ENCODE peak calls at places on chromosomes 12 and 14, in six cellular contexts. B, V, U, L, R and F are unnamed samples.
A peak's percentile ranks its signal among the peaks of the same experiment; 100 is the strongest.

GRCh38 chr14:54676822-54677708 is 110.1 kb downstream of the SAMD4A start:
- DNase-seq in B (no peak), V (no peak), U (peak; percentile 73), L (no peak), R (no peak), F (no peak)

GRCh38 chr14:87049886-87050820 is 942.8 kb downstream of the GALC start:
- DNase-seq in B (peak; percentile 68), V (no peak), U (peak; percentile 54), L (no peak), R (no peak), F (no peak)

GRCh38 chr14:37585971-37586759 is 8.9 kb downstream of the FOXA1 start:
- DNase-seq in B (no peak), V (no peak), U (no peak), L (no peak), R (no peak), F (no peak)

GRCh38 chr12:28711411-28711810 is 437.7 kb upstream of the FAR2 start:
- DNase-seq in B (no peak), V (no peak), U (no peak), L (no peak), R (no peak), F (no peak)

GRCh38 chr12:94620611-94621010 is 29.7 kb downstream of the TMCC3 start:
- DNase-seq in B (no peak), V (no peak), U (no peak), L (no peak), R (no peak), F (no peak)

GRCh38 chr12:127272864-127273263 is 994.1 kb upstream of the TMEM132C start:
- DNase-seq in B (no peak), V (no peak), U (no peak), L (no peak), R (no peak), F (no peak)

GRCh38 chr14:71693373-71693772 is 238.9 kb upstream of the RGS6 start:
- DNase-seq in B (no peak), V (no peak), U (no peak), L (peak; percentile 13), R (no peak), F (no peak)

GRCh38 chr12:79935624-79936040 is 735 bp upstream of the PPP1R12A start:
- DNase-seq in B (peak; percentile 27), V (no peak), U (no peak), L (no peak), R (no peak), F (no peak)

GRCh38 chr12:42261708-42262107 is 23.7 kb upstream of the YAF2 start:
- DNase-seq in B (no peak), V (no peak), U (no peak), L (no peak), R (no peak), F (no peak)

GRCh38 chr12:113485330-113485729 is 13.7 kb upstream of the LHX5 start:
- DNase-seq in B (no peak), V (no peak), U (peak; percentile 89), L (no peak), R (no peak), F (no peak)

GRCh38 chr12:3662516-3662915 is 90.4 kb downstream of the CRACR2A start:
- DNase-seq in B (no peak), V (no peak), U (no peak), L (no peak), R (no peak), F (no peak)

GRCh38 chr12:8630131-8630530 is 17.5 kb upstream of the AICDA start:
- DNase-seq in B (no peak), V (no peak), U (no peak), L (no peak), R (no peak), F (no peak)

GRCh38 chr12:7018350-7019042 is at the start of gene LPCAT3:
- DNase-seq in B (peak; percentile 97), V (peak; percentile 100), U (peak; percentile 98), L (peak; percentile 99), R (peak; percentile 99), F (peak; percentile 98)

GRCh38 chr12:53791735-53792326 is 40.1 kb upstream of the CISTR start:
- DNase-seq in B (peak; percentile 32), V (no peak), U (peak; percentile 80), L (peak; percentile 10), R (no peak), F (no peak)

GRCh38 chr12:124680863-124681778 is 113.7 kb upstream of the NCOR2 start:
- DNase-seq in B (no peak), V (peak; percentile 90), U (peak; percentile 74), L (no peak), R (no peak), F (no peak)

GRCh38 chr14:101763941-101764709 is 2.6 kb downstream of the PPP2R5C start:
- DNase-seq in B (no peak), V (no peak), U (no peak), L (no peak), R (no peak), F (no peak)
- H3K4me1 ChIP-seq in B (peaks cover 21% of the 10 kb centered on the region), V (peaks cover 1% of the 10 kb centered on the region), U (no peaks in the 10 kb centered on the region), L (peaks cover 17% of the 10 kb centered on the region), R (peaks cover 22% of the 10 kb centered on the region), F (peaks cover 9% of the 10 kb centered on the region)

GRCh38 chr14:64715628-64716412 is 11.6 kb downstream of the PLEKHG3 start:
- DNase-seq in B (peak; percentile 69), V (peak; percentile 76), U (peak; percentile 76), L (no peak), R (peak; percentile 71), F (peak; percentile 69)
- H3K4me1 ChIP-seq in B (peaks cover 75% of the 10 kb centered on the region), V (peaks cover 9% of the 10 kb centered on the region), U (peaks cover 23% of the 10 kb centered on the region), L (peaks cover 3% of the 10 kb centered on the region), R (peaks cover 73% of the 10 kb centered on the region), F (peaks cover 53% of the 10 kb centered on the region)

DNA sequence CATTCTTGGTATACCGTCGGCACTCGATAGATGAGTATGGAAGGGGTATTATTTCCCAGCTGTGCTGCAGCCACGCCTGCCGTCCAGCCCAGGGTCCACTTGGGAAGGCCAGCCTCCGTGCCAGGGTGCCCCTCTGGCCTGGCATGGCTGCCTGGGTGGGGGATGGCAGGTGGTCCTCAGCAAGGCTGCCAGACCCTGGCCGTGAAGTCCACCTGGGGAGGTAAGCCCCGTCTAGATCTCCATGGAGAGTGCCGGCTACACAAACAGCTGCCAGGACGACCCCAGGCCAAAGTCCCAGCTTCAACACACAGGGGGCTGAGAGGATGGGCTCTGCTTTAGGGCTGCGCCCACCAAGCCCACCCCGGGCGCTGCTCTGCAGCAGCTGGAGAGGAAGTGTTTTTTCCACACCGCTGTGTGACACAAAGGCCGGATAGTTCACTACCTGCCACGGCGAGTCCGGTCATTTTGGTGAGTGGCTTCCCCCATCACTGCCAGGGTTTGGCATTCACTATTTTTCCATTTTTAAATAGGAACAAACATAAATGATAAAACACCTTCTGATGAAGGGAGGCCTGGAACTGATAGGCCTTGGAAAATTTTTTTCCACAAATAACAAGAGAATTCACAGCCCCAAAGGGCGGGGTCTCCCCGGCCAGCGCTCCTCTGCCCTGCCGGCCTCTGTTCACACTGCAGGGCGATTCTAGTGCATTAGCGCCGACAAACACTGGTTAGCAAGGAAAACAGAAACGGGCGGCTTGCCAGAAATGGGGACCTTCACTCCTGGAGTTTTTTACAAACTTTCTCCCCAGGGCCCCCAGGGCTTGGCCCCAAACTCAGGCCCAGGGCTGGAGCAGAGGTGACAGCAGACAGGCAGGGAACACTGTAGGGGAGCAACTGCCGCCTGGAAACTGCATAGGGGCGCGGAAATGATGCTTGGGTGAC is 161.5 kb downstream of the CALM1 start:
- DNase-seq in B (no peak), V (peak; percentile 69), U (no peak), L (no peak), R (no peak), F (no peak)
- H3K4me1 ChIP-seq in B (no peaks in the 10 kb centered on the region), V (no peaks in the 10 kb centered on the region), U (peaks cover 5% of the 10 kb centered on the region), L (no peaks in the 10 kb centered on the region), R (peaks cover 38% of the 10 kb centered on the region), F (no peaks in the 10 kb centered on the region)

DNA sequence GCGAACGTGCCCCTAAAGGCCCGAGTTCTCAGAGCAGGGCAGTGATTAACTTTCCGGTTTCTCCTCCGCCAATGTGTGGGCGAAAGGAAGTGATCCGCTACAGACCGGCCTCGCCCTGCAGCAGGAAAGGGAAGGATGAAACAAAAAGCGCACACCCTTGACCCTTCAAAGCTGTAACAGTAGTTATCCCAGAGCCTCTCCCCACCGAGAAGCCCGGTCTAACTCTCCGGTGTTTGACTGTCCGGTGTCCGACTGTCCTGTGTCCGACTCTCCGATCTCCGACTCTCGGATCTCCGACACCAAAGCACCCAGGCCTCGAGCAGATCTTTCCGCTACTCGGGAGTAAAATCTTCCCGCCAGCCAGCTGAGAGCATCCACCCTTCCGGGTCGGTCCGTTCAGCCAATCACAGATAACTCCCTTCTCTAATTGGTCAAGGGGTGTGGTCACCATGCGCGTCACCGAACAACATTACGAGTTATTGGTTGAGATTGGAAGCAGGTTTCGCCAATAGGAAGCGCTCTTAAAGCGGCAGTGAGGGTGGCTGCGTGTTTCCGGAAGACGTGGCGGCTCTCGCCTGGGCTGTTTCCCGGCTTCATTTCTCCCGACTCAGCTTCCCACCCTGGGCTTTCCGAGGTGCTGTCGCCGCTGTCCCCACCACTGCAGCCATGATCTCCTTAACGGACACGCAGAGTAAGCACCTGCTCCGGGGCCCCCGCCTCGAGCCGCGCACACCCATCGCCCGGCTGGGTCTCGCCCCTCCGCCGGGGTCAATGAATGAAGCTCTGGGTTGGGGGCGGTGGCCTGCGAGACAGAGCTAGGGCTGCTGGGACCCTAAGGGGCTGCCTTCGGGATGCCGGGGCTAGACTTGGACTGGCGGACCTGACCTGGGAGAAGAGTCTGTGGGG is at the start of the genes GOLT1B and RECQL:
- DNase-seq in B (peak; percentile 93), V (peak; percentile 92), U (peak; percentile 98), L (peak; percentile 94), R (peak; percentile 98), F (peak; percentile 94)
- H3K4me1 ChIP-seq in B (peaks cover 43% of the 10 kb centered on the region), V (peaks cover 3% of the 10 kb centered on the region), U (no peaks in the 10 kb centered on the region), L (peaks cover 57% of the 10 kb centered on the region), R (peaks cover 38% of the 10 kb centered on the region), F (peaks cover 15% of the 10 kb centered on the region)

DNA sequence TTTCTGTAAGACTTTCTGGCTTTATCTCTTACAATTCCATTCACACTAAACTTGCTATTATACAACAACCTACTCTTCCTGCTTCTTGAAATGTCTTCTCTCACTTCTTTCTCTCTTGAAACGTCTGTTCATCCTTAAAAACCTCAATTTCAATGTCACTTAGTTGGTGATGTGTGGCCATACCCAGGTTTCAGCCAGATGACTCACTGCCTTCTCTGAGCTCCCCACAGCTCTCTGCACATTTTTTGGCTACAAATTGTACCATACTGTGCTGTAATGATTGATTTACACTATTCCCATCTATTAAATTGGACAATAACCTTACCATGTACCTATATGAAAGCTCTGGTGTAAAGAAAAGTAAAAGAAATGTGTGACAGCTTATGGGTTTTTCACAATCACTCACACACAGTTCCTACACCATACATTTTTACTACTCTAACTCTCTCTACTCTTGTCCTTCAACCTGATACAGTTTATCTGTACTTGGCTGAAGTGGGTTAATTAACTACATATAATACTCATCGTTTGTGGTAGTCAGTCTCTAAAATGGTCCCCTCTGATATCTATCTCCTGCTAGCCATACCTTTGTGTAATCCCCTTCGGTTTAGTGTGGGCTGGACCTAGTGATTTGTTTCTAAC is 222.1 kb downstream of the NELL2 start:
- DNase-seq in B (no peak), V (no peak), U (no peak), L (no peak), R (no peak), F (no peak)
- H3K4me1 ChIP-seq in B (no peaks in the 10 kb centered on the region), V (no peaks in the 10 kb centered on the region), U (peaks cover 9% of the 10 kb centered on the region), L (no peaks in the 10 kb centered on the region), R (no peaks in the 10 kb centered on the region), F (no peaks in the 10 kb centered on the region)